ENCODE peak calls at places on chromosomes 13 and 19, in nine cellular contexts. G, S, B, P, T, N, R, W and V are unnamed samples.

GRCh38 chr19:16358456-16358855 is 33.8 kb downstream of the KLF2 start:
- DNase-seq in G (no peak), S (no peak), B (no peak), P (no peak), T (no peak), N (no peak), R (no peak), W (no peak), V (no peak)

GRCh38 chr19:14265285-14266036 is 59.5 kb upstream of the ADGRL1 start:
- DNase-seq in G (no peak), S (no peak), B (no peak), P (no peak), T (no peak), N (no peak), R (no peak), W (no peak), V (no peak)

GRCh38 chr13:49357694-49358093 is 86.2 kb downstream of the CAB39L start:
- DNase-seq in G (no peak), S (peak), B (no peak), P (peak), T (peak), N (peak), R (no peak), W (no peak), V (peak)

GRCh38 chr19:17487240-17488121 is 17.2 kb downstream of the SLC27A1 start:
- DNase-seq in G (no peak), S (no peak), B (no peak), P (no peak), T (no peak), N (no peak), R (no peak), W (no peak), V (no peak)

GRCh38 chr13:27208514-27208913 is 36.9 kb upstream of the USP12 start:
- DNase-seq in G (no peak), S (no peak), B (no peak), P (no peak), T (no peak), N (no peak), R (no peak), W (no peak), V (no peak)

GRCh38 chr13:41568990-41569387 is 111.6 kb downstream of the RGCC start:
- DNase-seq in G (no peak), S (no peak), B (no peak), P (peak), T (peak), N (peak), R (no peak), W (no peak), V (peak)

GRCh38 chr19:17873661-17874422 is 2.1 kb downstream of the SLC5A5 start:
- DNase-seq in G (no peak), S (no peak), B (no peak), P (no peak), T (no peak), N (no peak), R (peak), W (no peak), V (no peak)

GRCh38 chr13:30719521-30719914 is 15.8 kb upstream of the ALOX5AP start:
- DNase-seq in G (no peak), S (no peak), B (no peak), P (no peak), T (no peak), N (peak), R (no peak), W (no peak), V (no peak)

GRCh38 chr13:80336335-80336734 is 4.6 kb downstream of the SPRY2 start:
- DNase-seq in G (no peak), S (no peak), B (no peak), P (peak), T (peak), N (peak), R (no peak), W (no peak), V (peak)

GRCh38 chr13:113837554-113838355 is 26.1 kb downstream of the GAS6 start:
- DNase-seq in G (peak), S (peak), B (peak), P (peak), T (peak), N (peak), R (peak), W (peak), V (peak)

GRCh38 chr19:50994129-50994528 is 7.3 kb downstream of the KLK8 start:
- DNase-seq in G (no peak), S (no peak), B (no peak), P (no peak), T (no peak), N (no peak), R (peak), W (no peak), V (peak)

GRCh38 chr19:2602391-2603181 is 99.9 kb downstream of the GNG7 start:
- DNase-seq in G (peak), S (peak), B (peak), P (peak), T (peak), N (peak), R (no peak), W (peak), V (peak)

GRCh38 chr13:30441304-30441703 is 19.0 kb downstream of the UBE2L5 start:
- DNase-seq in G (no peak), S (no peak), B (no peak), P (no peak), T (peak), N (peak), R (no peak), W (no peak), V (no peak)

GRCh38 chr13:100546713-100547405 is 41.7 kb downstream of the GGACT start:
- DNase-seq in G (no peak), S (no peak), B (no peak), P (no peak), T (no peak), N (no peak), R (no peak), W (no peak), V (no peak)

GRCh38 chr13:43307921-43308433 is 284.6 kb downstream of the DNAJC15 start:
- DNase-seq in G (peak), S (peak), B (peak), P (peak), T (peak), N (peak), R (peak), W (peak), V (peak)

GRCh38 chr19:5071579-5071978 is 102.7 kb downstream of the KDM4B start:
- DNase-seq in G (no peak), S (no peak), B (no peak), P (no peak), T (no peak), N (no peak), R (no peak), W (no peak), V (no peak)

GRCh38 chr13:39656325-39656677 is 839 bp downstream of the COG6 start:
- DNase-seq in G (no peak), S (no peak), B (no peak), P (peak), T (peak), N (peak), R (peak), W (no peak), V (no peak)

GRCh38 chr13:114113961-114114360 is 18.5 kb downstream of the RASA3 start:
- DNase-seq in G (no peak), S (no peak), B (no peak), P (no peak), T (no peak), N (no peak), R (no peak), W (no peak), V (no peak)

GRCh38 chr13:80341771-80342271 is 895 bp upstream of the SPRY2 start:
- DNase-seq in G (no peak), S (no peak), B (peak), P (peak), T (peak), N (peak), R (peak), W (no peak), V (peak)

GRCh38 chr19:4970558-4971423 is 1.9 kb downstream of the KDM4B start:
- DNase-seq in G (no peak), S (no peak), B (no peak), P (no peak), T (no peak), N (no peak), R (no peak), W (no peak), V (peak)

GRCh38 chr19:48638831-48639381 is 1.7 kb upstream of the DBP start:
- DNase-seq in G (no peak), S (no peak), B (no peak), P (no peak), T (no peak), N (no peak), R (peak), W (no peak), V (no peak)

GRCh38 chr13:92012787-92013186 is 614.4 kb downstream of the GPC5 start:
- DNase-seq in G (no peak), S (no peak), B (no peak), P (no peak), T (no peak), N (no peak), R (no peak), W (no peak), V (no peak)

GRCh38 chr13:57748096-57748495 is 116.6 kb downstream of the PCDH17 start:
- DNase-seq in G (no peak), S (no peak), B (no peak), P (peak), T (peak), N (no peak), R (peak), W (no peak), V (no peak)

GRCh38 chr19:38733493-38734175 is 10.6 kb downstream of the CAPN12 start:
- DNase-seq in G (peak), S (no peak), B (no peak), P (no peak), T (no peak), N (no peak), R (peak), W (no peak), V (no peak)

GRCh38 chr13:61423879-61424278 is 8.2 kb upstream of the PCDH20 start:
- DNase-seq in G (no peak), S (no peak), B (no peak), P (no peak), T (no peak), N (no peak), R (no peak), W (no peak), V (no peak)

GRCh38 chr19:6802336-6803035 is 30.0 kb downstream of the VAV1 start:
- DNase-seq in G (peak), S (no peak), B (no peak), P (no peak), T (no peak), N (no peak), R (peak), W (no peak), V (no peak)

GRCh38 chr13:23391752-23392151 is 41.8 kb downstream of the SACS start:
- DNase-seq in G (no peak), S (no peak), B (no peak), P (no peak), T (peak), N (peak), R (no peak), W (no peak), V (peak)

GRCh38 chr13:32783067-32783466 is 196.8 kb downstream of the PDS5B start:
- DNase-seq in G (no peak), S (no peak), B (no peak), P (peak), T (peak), N (peak), R (peak), W (no peak), V (peak)

GRCh38 chr19:10292206-10292788 is 2.5 kb downstream of the ICAM5 start:
- DNase-seq in G (peak), S (no peak), B (peak), P (peak), T (no peak), N (peak), R (peak), W (peak), V (peak)

GRCh38 chr19:14381689-14382474 is 638 bp downstream of the ADGRE5 start:
- DNase-seq in G (no peak), S (no peak), B (no peak), P (peak), T (no peak), N (peak), R (peak), W (peak), V (peak)

GRCh38 chr19:45293682-45294081 is 29.0 kb downstream of the CKM start:
- DNase-seq in G (no peak), S (no peak), B (no peak), P (no peak), T (no peak), N (no peak), R (no peak), W (no peak), V (no peak)

GRCh38 chr13:77330009-77330471 is 3.1 kb upstream of the MYCBP2 start:
- DNase-seq in G (no peak), S (no peak), B (no peak), P (no peak), T (no peak), N (no peak), R (peak), W (no peak), V (no peak)

GRCh38 chr19:3034194-3034844 is 5.2 kb upstream of the TLE2 start:
- DNase-seq in G (no peak), S (peak), B (no peak), P (peak), T (peak), N (peak), R (no peak), W (no peak), V (no peak)

GRCh38 chr13:76822691-76823267 is 63.4 kb downstream of the KCTD12 start:
- DNase-seq in G (no peak), S (no peak), B (no peak), P (peak), T (peak), N (peak), R (peak), W (no peak), V (peak)

GRCh38 chr13:77595166-77595810 is 59.8 kb downstream of the SCEL start:
- DNase-seq in G (no peak), S (no peak), B (no peak), P (no peak), T (no peak), N (no peak), R (no peak), W (no peak), V (peak)

GRCh38 chr19:10286803-10287737 is at the start of gene ICAM4:
- DNase-seq in G (no peak), S (no peak), B (no peak), P (peak), T (no peak), N (peak), R (peak), W (no peak), V (no peak)

GRCh38 chr19:54480048-54480447 is 7.0 kb upstream of the CDC42EP5 start:
- DNase-seq in G (no peak), S (no peak), B (no peak), P (no peak), T (no peak), N (no peak), R (peak), W (no peak), V (no peak)

GRCh38 chr19:511101-511841 is 4.0 kb downstream of the TPGS1 start:
- DNase-seq in G (no peak), S (no peak), B (peak), P (peak), T (peak), N (peak), R (peak), W (no peak), V (no peak)

DNA sequence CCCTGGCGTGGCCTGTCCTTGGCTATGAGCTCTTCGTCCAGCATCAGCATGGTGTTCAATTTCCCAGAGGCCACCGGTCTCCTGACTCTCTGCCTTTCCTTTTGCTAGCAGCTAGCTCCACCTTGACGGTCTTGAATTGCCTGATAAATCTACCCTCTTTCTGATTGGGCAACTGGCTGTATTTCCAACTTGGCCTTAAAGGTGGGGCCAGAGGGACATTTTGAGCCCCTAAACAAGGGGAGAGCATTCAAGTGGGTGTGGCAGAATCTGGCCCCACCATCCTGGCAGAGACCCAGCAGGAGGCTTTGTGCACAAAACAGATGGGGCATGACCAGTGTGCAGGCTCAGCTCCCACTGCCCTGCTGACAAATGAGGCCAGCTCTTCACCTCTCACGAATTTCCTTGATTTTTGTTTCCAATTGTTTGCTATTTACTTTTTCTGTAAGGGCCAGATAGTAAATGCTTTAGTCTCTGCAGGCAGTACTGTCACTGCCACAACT is 148.9 kb upstream of the VSTM2B start:
- DNase-seq in G (peak), S (no peak), B (no peak), P (no peak), T (no peak), N (no peak), R (no peak), W (no peak), V (no peak)
- TF ChIP-seq CTCF in G (no peak), S (no peak), B (no peak), P (no peak), T (no peak), N (no peak), R (no peak), W (no peak), V (no peak)

GRCh38 chr13:109870281-109871017 is 84.1 kb upstream of the IRS2 start:
- DNase-seq in G (no peak), S (no peak), B (no peak), P (no peak), T (no peak), N (no peak), R (no peak), W (no peak), V (no peak)
- H3K4me3 ChIP-seq in G (no peak), S (no peak), B (peak), P (peak), T (no peak), N (no peak), R (no peak), W (peak), V (no peak)

GRCh38 chr19:36112678-36113077 is 1.7 kb downstream of the OVOL3 start:
- DNase-seq in G (no peak), S (no peak), B (no peak), P (no peak), T (no peak), N (no peak), R (no peak), W (no peak), V (no peak)

GRCh38 chr19:36114763-36115452 is at the start of gene POLR2I:
- DNase-seq in G (peak), S (peak), B (peak), P (peak), T (peak), N (peak), R (peak), W (peak), V (peak)

GRCh38 chr19:36113425-36113824 is 1.2 kb downstream of the POLR2I start:
- DNase-seq in G (no peak), S (no peak), B (no peak), P (no peak), T (no peak), N (no peak), R (no peak), W (no peak), V (no peak)

GRCh38 chr19:36115453-36116343 is at the start of gene TBCB:
- DNase-seq in G (peak), S (no peak), B (no peak), P (peak), T (peak), N (peak), R (no peak), W (peak), V (peak)

DNA sequence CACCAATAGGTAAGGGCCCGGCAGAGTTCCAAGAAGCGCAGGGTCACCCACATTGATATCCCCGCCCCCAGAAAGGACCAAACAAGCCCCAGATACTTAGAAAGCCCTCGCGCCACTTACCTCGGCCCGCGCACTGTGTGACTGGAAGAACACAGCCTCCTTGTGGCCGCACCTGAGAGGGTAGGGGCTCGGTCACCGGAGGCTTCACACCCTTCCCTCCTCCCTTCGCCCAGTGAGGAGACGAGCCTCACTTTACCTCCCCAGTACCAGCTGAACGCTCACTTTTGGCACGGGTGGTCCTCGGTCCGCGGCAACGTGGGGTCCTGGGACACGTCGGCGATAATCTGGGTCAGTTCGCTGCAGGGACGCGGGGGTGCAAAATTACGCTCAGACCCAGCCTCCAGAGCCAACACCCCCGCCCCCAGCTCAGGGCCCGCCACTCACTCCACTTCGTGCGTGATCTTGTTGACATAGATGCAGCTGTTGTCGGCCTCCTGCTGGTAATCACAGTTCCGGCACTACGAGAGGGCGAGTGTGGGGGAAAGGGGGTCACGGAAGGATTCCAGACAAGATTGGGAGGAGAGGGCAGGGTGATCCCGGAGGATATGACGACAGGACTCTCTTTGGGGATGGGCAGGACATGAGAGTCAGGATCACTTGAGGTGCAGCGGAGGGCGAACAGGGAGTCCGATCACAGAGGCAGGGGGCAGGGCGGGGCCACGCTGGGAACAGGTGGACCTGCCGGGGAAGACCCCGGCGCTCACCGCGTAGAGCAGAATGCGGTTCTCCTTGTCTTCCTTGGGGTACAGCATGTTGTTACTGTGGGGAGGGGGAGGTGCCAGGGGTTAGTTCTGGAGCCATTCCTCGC is 546 bp downstream of the POLR2I start:
- DNase-seq in G (peak), S (no peak), B (peak), P (peak), T (peak), N (peak), R (no peak), W (no peak), V (peak)
- TF ChIP-seq CTCF in G (no peak), S (peak), B (no peak), P (no peak), T (no peak), N (peak), R (no peak), W (no peak), V (peak)

DNA sequence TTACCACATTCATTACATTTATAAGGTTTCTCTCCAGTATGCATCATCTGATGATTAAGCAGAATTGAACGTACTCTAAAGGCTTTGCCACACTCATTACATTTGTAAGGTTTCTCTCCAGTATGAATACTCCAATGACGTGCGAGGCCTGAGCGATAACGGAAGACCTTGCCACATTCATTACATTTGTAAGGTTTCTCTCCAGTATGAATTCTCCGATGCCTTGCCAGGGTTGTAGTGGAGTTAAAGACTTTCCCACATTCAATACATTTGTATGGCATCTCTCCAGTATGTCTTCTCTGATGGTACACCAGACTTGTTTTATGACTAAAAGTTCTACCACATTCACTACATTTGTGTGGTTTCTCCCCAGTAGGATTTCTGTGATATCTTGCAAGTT is 16.8 kb upstream of the ZNF432 start:
- DNase-seq in G (no peak), S (no peak), B (no peak), P (no peak), T (no peak), N (no peak), R (no peak), W (no peak), V (no peak)
- H3K4me3 ChIP-seq in G (no peak), S (no peak), B (no peak), P (no peak), T (no peak), N (no peak), R (no peak), W (no peak), V (no peak)

DNA sequence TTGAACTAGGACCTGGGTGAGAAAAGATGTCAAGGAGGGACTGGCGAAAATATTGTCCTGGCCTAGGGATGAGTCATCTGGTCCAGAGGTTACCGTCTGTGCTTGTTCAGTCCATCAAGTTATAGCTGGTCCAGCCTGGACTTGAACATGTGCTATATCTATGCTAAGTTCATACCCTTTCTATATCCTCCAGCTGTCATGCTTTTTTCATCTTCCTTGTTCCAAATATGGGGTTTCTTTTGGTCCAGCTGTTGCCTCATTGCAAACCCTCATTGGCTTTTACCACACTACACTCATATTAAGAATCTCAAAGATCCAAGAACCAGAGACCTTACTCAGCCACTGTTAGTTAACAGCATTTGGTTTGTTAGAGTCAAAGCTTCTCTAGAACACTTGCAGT is 19.1 kb upstream of the KLF12 start:
- DNase-seq in G (no peak), S (no peak), B (no peak), P (no peak), T (no peak), N (no peak), R (no peak), W (no peak), V (peak)
- TF ChIP-seq CTCF in G (no peak), S (no peak), B (no peak), P (no peak), T (no peak), N (no peak), R (no peak), W (no peak), V (no peak)

GRCh38 chr13:111256946-111257345 is 63.5 kb upstream of the TEX29 start:
- DNase-seq in G (no peak), S (no peak), B (no peak), P (no peak), T (no peak), N (no peak), R (no peak), W (no peak), V (no peak)
- H3K4me3 ChIP-seq in G (no peak), S (no peak), B (no peak), P (no peak), T (no peak), N (no peak), R (no peak), W (no peak), V (no peak)